ENCODE peak calls at places on chromosomes 11 and 22, in six cellular contexts. G is H1, F is SK-N-SH, U is K562, Q is HCT116, H is HepG2. B is an unnamed sample.
A peak's percentile ranks its signal among the peaks of the same experiment; 100 is the strongest.

GRCh38 chr22:25182131-25183110 is 17.2 kb upstream of the CRYBB3 start:
- DNase-seq in G (no peak), U (no peak), H (no peak), Q (no peak), F (no peak), B (no peak)

GRCh38 chr22:37953062-37953436 is 352 bp downstream of the C22orf23 start:
- DNase-seq in Q (no peak), U (peak; percentile 32), F (no peak), H (no peak), G (no peak), B (no peak)

GRCh38 chr11:1408346-1408745 is 18.6 kb downstream of the BRSK2 start:
- DNase-seq in Q (no peak), G (no peak), F (no peak), U (no peak), H (no peak), B (no peak)

GRCh38 chr11:75797796-75798195 is 17.2 kb upstream of the UVRAG start:
- DNase-seq in Q (no peak), H (no peak), F (no peak), U (no peak), G (no peak), B (no peak)

GRCh38 chr22:25081409-25081824 is 118.2 kb upstream of the CRYBB3 start:
- DNase-seq in Q (peak; percentile 15), G (no peak), H (peak; percentile 56), F (peak; percentile 58), U (peak; percentile 50), B (no peak)

GRCh38 chr11:95922099-95922498 is 1.8 kb downstream of the MTMR2 start:
- DNase-seq in Q (no peak), U (no peak), H (no peak), G (no peak), F (no peak), B (no peak)

GRCh38 chr11:65625628-65626342 is 10.2 kb downstream of the PCNX3 start:
- DNase-seq in F (peak; percentile 89), Q (no peak), H (no peak), U (peak; percentile 46), G (no peak), B (no peak)

GRCh38 chr11:12546660-12547059 is 127.6 kb upstream of the TEAD1 start:
- DNase-seq in U (no peak), F (no peak), H (no peak), G (no peak), Q (no peak), B (no peak)

GRCh38 chr22:37827056-37827455 is 3.9 kb downstream of the GALR3 start:
- DNase-seq in F (no peak), H (no peak), U (no peak), Q (no peak), G (no peak), B (no peak)

GRCh38 chr22:32636884-32637283 is 162.3 kb downstream of the FBXO7 start:
- DNase-seq in Q (no peak), G (no peak), U (no peak), H (no peak), F (no peak), B (no peak)

GRCh38 chr22:48778308-48779195 is 1049.1 kb downstream of the BRD1 start:
- DNase-seq in Q (no peak), G (no peak), U (no peak), F (no peak), H (no peak), B (no peak)

GRCh38 chr11:79101736-79102135 is 339.1 kb downstream of the TENM4 start:
- DNase-seq in G (no peak), F (no peak), Q (no peak), U (no peak), H (no peak), B (no peak)

GRCh38 chr11:7964873-7965272 is 374 bp downstream of the NLRP10 start:
- DNase-seq in Q (no peak), U (no peak), H (no peak), G (no peak), F (no peak), B (no peak)

GRCh38 chr11:70290341-70291065 is 20.0 kb downstream of the PPFIA1 start:
- DNase-seq in G (no peak), U (no peak), F (no peak), Q (no peak), H (no peak), B (no peak)

GRCh38 chr11:84543367-84544159 is 1083.6 kb downstream of the DLG2 start:
- DNase-seq in Q (no peak), H (no peak), F (peak; percentile 8), G (peak; percentile 43), U (no peak), B (no peak)

GRCh38 chr11:62546937-62547625 is 475 bp upstream of the AHNAK start:
- DNase-seq in U (no peak), H (no peak), G (no peak), F (no peak), Q (no peak), B (no peak)

GRCh38 chr22:46982635-46983034 is 220.2 kb downstream of the TBC1D22A start:
- DNase-seq in Q (no peak), H (no peak), G (no peak), U (no peak), F (no peak), B (no peak)

DNA sequence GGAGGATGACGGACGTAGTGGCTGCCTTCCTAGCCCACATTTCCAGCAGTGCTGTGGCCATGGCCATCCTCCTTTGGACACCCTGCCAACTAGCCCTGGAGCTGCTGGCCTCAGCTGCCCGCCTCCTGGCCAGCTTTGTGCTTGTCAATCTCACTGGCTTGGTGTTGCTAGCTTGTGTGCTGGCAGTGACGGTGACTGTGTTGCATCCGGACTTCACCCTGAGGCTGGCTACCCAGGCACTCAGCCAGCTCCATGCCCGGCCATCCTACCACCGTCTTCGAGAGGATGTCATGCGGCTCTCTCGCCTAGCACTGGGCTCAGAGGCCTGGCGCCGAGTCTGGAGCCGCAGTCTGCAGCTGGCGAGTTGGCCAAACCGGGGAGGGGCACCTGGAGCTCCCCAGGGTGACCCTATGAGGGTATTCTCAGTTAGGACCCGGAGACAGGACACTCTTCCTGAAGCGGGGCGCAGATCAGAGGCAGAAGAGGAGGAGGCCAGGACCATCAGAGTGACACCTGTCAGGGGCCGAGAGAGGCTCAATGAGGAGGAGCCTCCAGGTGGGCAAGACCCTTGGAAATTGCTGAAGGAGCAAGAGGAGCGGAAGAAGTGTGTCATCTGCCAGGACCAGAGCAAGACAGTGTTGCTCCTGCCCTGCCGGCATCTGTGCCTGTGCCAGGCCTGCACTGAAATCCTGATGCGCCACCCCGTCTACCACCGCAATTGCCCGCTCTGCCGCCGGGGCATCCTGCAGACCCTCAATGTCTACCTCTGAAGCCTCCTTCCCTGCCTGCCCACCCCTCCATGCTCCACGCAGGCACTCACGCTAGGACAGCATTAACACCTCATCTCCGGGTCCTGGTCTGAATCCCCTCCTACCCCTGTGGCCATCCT is 1.6 kb downstream of the RNF26 start:
- DNase-seq in Q (no peak), F (no peak), U (no peak), G (no peak), H (no peak), B (no peak)
- H3K4me3 ChIP-seq in Q (peak overlapping the region; percentile 95), F (peak overlapping the region; percentile 96), U (peak overlapping the region; percentile 61), G (peak overlapping the region; percentile 96), H (peak overlapping the region; percentile 87), B (peak overlapping the region; percentile 91)

GRCh38 chr11:22617868-22618267 is 7.8 kb downstream of the FANCF start:
- DNase-seq in G (no peak), F (no peak), U (no peak), Q (no peak), H (no peak), B (no peak)
- TF ChIP-seq JUND in G (no peak), F (no peak), U (no peak), Q (no peak), H (no peak), B (no peak)

GRCh38 chr22:29479417-29480261 is at the start of gene NEFH:
- DNase-seq in U (peak; percentile 49), F (peak; percentile 91), H (no peak), G (no peak), Q (no peak), B (no peak)
- H3K4me3 ChIP-seq in U (peak within 1 kb of the TSS; percentile 48), F (peak within 1 kb of the TSS; percentile 47), H (no peak within 1 kb of the TSS), G (peak within 1 kb of the TSS; percentile 34), Q (no peak within 1 kb of the TSS), B (no peak within 1 kb of the TSS)

GRCh38 chr11:33178443-33179154 is 17.3 kb upstream of the CSTF3 start:
- DNase-seq in Q (no peak), F (no peak), G (no peak), U (no peak), H (no peak), B (no peak)
- TF ChIP-seq JUND in Q (no peak), F (no peak), G (no peak), U (no peak), H (no peak), B (no peak)

GRCh38 chr11:72592698-72593097 is 81.5 kb downstream of the PDE2A start:
- DNase-seq in G (no peak), U (no peak), H (no peak), F (no peak), Q (no peak), B (no peak)
- H3K4me3 ChIP-seq in G (no peak overlapping the region), U (no peak overlapping the region), H (no peak overlapping the region), F (no peak overlapping the region), Q (no peak overlapping the region), B (no peak overlapping the region)

DNA sequence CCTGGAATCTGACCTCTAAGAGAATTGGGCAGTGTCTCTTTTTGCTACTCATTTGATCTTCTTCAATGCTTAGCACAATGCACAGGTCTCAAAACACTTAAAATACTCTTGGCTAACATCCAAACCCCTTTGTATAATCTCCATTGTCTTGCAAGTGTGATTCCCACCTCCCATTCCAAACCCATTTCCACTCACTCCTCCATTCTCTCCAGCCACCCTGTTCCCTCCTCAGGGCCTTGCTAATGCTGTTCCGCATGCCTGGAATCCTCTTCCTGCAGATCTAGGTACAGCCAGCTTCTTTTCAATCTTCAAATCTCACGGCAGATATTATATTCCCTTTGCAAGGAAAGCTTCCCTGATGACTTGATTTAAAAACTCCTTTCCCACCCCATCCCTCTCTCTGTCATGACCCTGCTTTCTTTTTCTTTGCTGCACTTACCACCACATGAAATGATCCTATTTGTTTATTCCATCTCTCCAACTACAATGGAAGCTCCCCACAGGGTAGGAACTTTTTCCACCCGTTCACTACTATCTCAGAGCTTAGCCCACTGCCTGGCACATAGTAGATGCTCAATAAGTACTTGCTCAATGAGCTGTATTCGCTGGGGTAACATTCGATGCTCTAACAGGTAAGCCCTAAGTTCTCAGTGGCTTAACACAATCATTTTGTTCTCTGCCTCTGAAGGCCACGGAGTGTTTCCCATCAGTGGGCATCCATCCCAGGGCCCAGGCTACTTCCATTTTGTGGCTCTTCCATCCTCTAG is 121.7 kb downstream of the MN1 start:
- DNase-seq in Q (no peak), G (no peak), U (no peak), H (no peak), F (no peak), B (no peak)
- TF ChIP-seq JUND in Q (no peak), G (no peak), U (no peak), H (no peak), F (no peak), B (no peak)